ENCODE peak calls at places on chromosome 7, in six cellular contexts. One of them, this sample, is unnamed.

GRCh38 chr7:112594397-112594796 is 113.6 kb downstream of the LSMEM1 start:
- DNase-seq in 8988T: no peak
- DNase-seq in heart right ventricle: no peak
- DNase-seq in HFFc6: peak; percentile 35
- DNase-seq in IMR-90: peak; percentile 1
- DNase-seq in renal cortical epithelial cell: no peak
- DNase-seq in this sample: no peak

GRCh38 chr7:100803398-100804161 is 23.7 kb downstream of the EPHB4 start:
- DNase-seq in heart right ventricle: peak; percentile 85
- DNase-seq in HFFc6: peak; percentile 87
- DNase-seq in IMR-90: peak; percentile 83
- DNase-seq in 8988T: peak; percentile 42
- DNase-seq in renal cortical epithelial cell: peak; percentile 74
- DNase-seq in this sample: peak; percentile 91

GRCh38 chr7:45656431-45656830 is 82.3 kb downstream of the ADCY1 start:
- DNase-seq in renal cortical epithelial cell: no peak
- DNase-seq in heart right ventricle: no peak
- DNase-seq in 8988T: no peak
- DNase-seq in IMR-90: no peak
- DNase-seq in HFFc6: no peak
- DNase-seq in this sample: no peak

GRCh38 chr7:64871761-64872160 is 31.3 kb upstream of the ZNF273 start:
- DNase-seq in 8988T: no peak
- DNase-seq in IMR-90: no peak
- DNase-seq in heart right ventricle: no peak
- DNase-seq in renal cortical epithelial cell: no peak
- DNase-seq in HFFc6: no peak
- DNase-seq in this sample: no peak

GRCh38 chr7:109092268-109092667 is 522.6 kb downstream of the DNAJB9 start:
- DNase-seq in IMR-90: no peak
- DNase-seq in HFFc6: no peak
- DNase-seq in renal cortical epithelial cell: no peak
- DNase-seq in 8988T: no peak
- DNase-seq in heart right ventricle: no peak
- DNase-seq in this sample: no peak

GRCh38 chr7:88278881-88279280 is 27.8 kb downstream of the STEAP4 start:
- DNase-seq in heart right ventricle: no peak
- DNase-seq in 8988T: no peak
- DNase-seq in renal cortical epithelial cell: peak; percentile 95
- DNase-seq in HFFc6: no peak
- DNase-seq in IMR-90: no peak
- DNase-seq in this sample: no peak

GRCh38 chr7:75928600-75928939 is 13.6 kb downstream of the POR start:
- DNase-seq in IMR-90: no peak
- DNase-seq in 8988T: no peak
- DNase-seq in HFFc6: no peak
- DNase-seq in renal cortical epithelial cell: no peak
- DNase-seq in heart right ventricle: no peak
- DNase-seq in this sample: no peak

GRCh38 chr7:149872419-149873073 is 1.2 kb upstream of the ATP6V0E2 start:
- DNase-seq in HFFc6: peak; percentile 87
- DNase-seq in 8988T: peak; percentile 76
- DNase-seq in heart right ventricle: peak; percentile 87
- DNase-seq in IMR-90: peak; percentile 81
- DNase-seq in renal cortical epithelial cell: peak; percentile 68
- DNase-seq in this sample: peak; percentile 74

GRCh38 chr7:16564909-16565426 is 38.3 kb downstream of the LRRC72 start:
- DNase-seq in renal cortical epithelial cell: peak; percentile 63
- DNase-seq in heart right ventricle: no peak
- DNase-seq in HFFc6: peak; percentile 34
- DNase-seq in IMR-90: peak; percentile 55
- DNase-seq in 8988T: no peak
- DNase-seq in this sample: no peak

GRCh38 chr7:46003896-46004875 is 83.1 kb upstream of the IGFBP3 start:
- DNase-seq in HFFc6: peak; percentile 83
- DNase-seq in heart right ventricle: no peak
- DNase-seq in 8988T: no peak
- DNase-seq in renal cortical epithelial cell: peak; percentile 94
- DNase-seq in IMR-90: peak; percentile 97
- DNase-seq in this sample: no peak